ENCODE peak calls at places on chromosome 11, in four cellular contexts. A is Peyer's patch, V is ovary, H is K562. D is an unnamed sample. For H3K9me3, the result is how much of the 10 kb centered on the place peaks cover.

GRCh38 chr11:73344191-73344607 is 32.0 kb upstream of the RELT start:
- DNase-seq in V (no peak), A (no peak), H (no peak), D (no peak)

GRCh38 chr11:131108780-131109179 is 192.5 kb upstream of the SNX19 start:
- DNase-seq in A (no peak), V (no peak), H (no peak), D (no peak)

GRCh38 chr11:1863352-1864215 is 10.7 kb downstream of the LSP1 start:
- DNase-seq in A (no peak), V (peak), H (peak), D (peak)

GRCh38 chr11:13152736-13153541 is 124.7 kb upstream of the BMAL1 start:
- DNase-seq in H (no peak), A (no peak), V (no peak), D (no peak)

GRCh38 chr11:62124186-62125113 is 639 bp downstream of the INCENP start:
- DNase-seq in V (peak), A (no peak), H (peak), D (peak)

GRCh38 chr11:72519220-72519881 is 85.0 kb upstream of the CLPB start:
- DNase-seq in A (no peak), H (no peak), V (no peak), D (no peak)

GRCh38 chr11:72798361-72798760 is 4.5 kb upstream of the STARD10 start:
- DNase-seq in V (no peak), H (no peak), A (no peak), D (no peak)

GRCh38 chr11:126186708-126187481 is 24.6 kb downstream of the RPUSD4 start:
- DNase-seq in H (no peak), V (no peak), A (no peak), D (no peak)

GRCh38 chr11:57214494-57214893 is 22.6 kb downstream of the APLNR start:
- DNase-seq in A (no peak), V (no peak), H (no peak), D (no peak)

GRCh38 chr11:61880454-61880853 is 10.9 kb downstream of the FADS3 start:
- DNase-seq in H (no peak), V (no peak), A (peak), D (no peak)

GRCh38 chr11:9001736-9002135 is 2.1 kb downstream of the NRIP3 start:
- DNase-seq in A (no peak), H (no peak), V (no peak), D (no peak)

DNA sequence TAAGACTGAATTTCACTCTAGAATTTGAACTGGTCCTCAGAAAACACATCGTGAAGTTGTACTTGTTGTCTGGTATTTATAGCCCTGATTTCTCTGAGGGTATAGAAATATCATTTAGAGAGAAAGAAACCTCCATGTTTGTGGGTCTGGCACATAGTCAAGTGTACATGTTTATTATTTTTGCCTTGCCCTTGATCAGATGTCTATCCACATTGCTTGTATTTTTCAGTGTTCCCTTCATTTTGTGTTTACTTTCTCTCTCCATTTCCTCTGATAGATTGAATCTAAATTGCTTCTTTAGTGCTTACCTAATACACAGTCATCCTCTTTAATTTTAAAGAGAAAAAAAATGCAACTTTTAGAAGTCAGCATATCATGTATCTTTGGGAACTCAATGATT is 30.1 kb upstream of the TECTA start:
- DNase-seq in A (no peak), V (no peak), H (no peak), D (no peak)
- H3K9me3 ChIP-seq in A (under half), V (under half), H (under half), D (under half)

GRCh38 chr11:45414082-45414481 is 127.9 kb upstream of the SYT13 start:
- DNase-seq in H (no peak), V (no peak), A (no peak), D (no peak)
- H3K4me3 ChIP-seq in H (no peak), V (no peak), A (no peak), D (no peak)

DNA sequence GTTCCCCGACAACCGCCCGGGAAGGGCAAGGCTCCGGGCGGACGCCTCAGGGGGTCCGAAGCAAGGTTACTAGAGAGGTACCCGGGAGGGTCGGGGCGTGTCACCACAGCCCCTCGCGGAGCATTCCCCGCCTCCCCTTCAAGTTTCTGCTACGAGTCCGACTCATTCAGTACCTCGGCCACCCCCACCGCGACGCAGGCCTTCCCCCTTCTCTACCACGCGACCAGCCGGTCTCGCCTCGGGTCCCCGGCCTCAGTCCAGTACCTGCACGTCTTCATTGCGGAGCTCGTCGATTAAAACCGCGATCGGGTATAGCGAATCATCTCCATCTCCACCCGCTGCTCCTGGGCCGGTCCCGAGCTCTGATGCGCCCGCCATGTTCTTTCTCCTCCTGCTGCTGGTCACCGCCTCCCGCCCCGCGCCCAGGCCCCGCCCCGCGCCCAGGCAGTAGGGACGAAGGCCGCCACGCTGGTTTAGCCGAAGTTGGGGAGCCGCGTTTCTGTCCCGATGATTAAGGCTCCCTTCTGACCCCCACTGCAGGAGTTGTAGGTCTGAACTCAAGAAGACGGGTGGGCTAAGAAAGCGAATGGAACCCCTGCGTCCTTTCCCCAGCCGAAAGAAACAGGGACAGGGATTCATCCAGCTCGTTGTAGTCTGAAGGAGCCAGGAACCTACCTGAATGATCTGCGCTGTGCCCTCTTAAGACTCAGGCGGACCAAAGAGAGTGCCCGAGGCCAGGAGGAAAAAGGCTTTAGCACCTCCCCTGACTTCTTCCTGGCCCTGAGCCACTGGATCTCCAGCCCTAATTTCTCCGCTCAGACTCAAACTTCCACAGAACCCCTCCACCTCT is at the start of gene PPP2R1B:
- DNase-seq in H (peak), A (peak), V (peak), D (peak)
- TF ChIP-seq POLR2A in H (peak), A (peak), V (peak), D (peak)

DNA sequence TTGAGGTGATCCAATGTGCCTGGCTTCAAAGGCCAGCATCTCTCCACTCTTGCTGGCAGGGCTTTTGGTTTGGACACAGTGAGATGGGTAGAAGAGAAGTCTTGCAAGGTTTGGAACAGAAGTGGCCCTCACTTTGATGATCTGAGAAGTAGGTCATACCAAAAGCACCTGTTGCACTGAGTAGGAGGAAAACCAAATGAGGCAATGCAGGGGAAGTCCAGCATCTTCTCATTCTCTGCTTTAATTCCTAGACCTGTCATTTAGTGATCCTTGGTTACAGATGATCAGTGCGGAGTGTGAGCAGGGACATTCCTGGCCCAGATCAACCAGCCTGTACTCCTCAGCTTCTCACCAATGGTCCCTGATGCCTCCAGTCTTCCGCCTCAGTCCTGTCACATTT is 990.5 kb downstream of the OPCML start:
- DNase-seq in H (no peak), V (no peak), A (no peak), D (no peak)
- H3K9me3 ChIP-seq in H (under half), V (under half), A (under half), D (under half)

GRCh38 chr11:66638177-66639065 is at the start of gene RBM4:
- DNase-seq in V (peak), A (peak), H (peak), D (peak)

GRCh38 chr11:66641834-66642233 is 3.3 kb downstream of the RBM4 start:
- DNase-seq in V (no peak), H (no peak), A (no peak), D (no peak)

GRCh38 chr11:66636411-66636810 is 2.1 kb upstream of the RBM4 start:
- DNase-seq in A (no peak), H (no peak), V (no peak), D (no peak)

GRCh38 chr11:66639066-66639813 is 737 bp downstream of the RBM4 start:
- DNase-seq in A (peak), H (no peak), V (no peak), D (peak)

GRCh38 chr11:66637557-66638176 is 836 bp upstream of the RBM4 start:
- DNase-seq in H (no peak), V (no peak), A (no peak), D (no peak)
- H3K4me3 ChIP-seq in H (peak), V (peak), A (peak), D (peak)

GRCh38 chr11:32830796-32831195 is 1.1 kb downstream of the PRRG4 start:
- DNase-seq in A (no peak), H (no peak), V (no peak), D (no peak)

GRCh38 chr11:32830413-32830738 is 649 bp downstream of the PRRG4 start:
- DNase-seq in H (no peak), A (no peak), V (no peak), D (peak)

GRCh38 chr11:32831241-32831640 is 1.5 kb downstream of the PRRG4 start:
- DNase-seq in A (no peak), V (no peak), H (no peak), D (no peak)

GRCh38 chr11:32829157-32829679 is 509 bp upstream of the PRRG4 start:
- DNase-seq in H (no peak), A (no peak), V (no peak), D (no peak)

GRCh38 chr11:32829680-32830412 is at the start of gene PRRG4:
- DNase-seq in A (no peak), V (peak), H (no peak), D (peak)
- TF ChIP-seq POLR2A in A (peak), V (no peak), H (no peak), D (peak)

DNA sequence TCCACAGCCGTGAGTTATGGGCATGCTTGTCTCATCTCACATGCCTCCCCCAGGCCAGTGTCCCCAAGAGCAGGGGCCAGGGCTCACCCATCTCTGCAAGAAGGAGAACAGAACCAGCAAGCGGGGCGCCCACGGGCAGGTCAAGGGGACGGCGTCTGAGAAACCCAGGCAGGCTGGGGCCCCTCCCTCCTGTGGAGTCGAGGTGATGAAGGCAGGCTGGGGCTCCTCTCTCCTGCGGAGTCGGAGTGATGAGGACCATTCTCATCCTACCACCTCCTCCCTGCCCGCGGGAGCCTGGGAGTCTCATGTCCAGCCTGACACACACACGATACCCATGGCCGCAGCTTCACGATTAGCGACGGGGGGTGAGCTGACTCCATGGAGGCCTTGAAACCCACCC is 141.9 kb downstream of the CTTN start:
- DNase-seq in V (no peak), H (no peak), A (no peak), D (no peak)
- H3K9me3 ChIP-seq in V (under half), H (under half), A (under half), D (under half)

GRCh38 chr11:35391922-35392813 is 27.2 kb downstream of the SLC1A2 start:
- DNase-seq in A (peak), H (peak), V (peak), D (peak)
- H3K4me3 ChIP-seq in A (no peak), H (no peak), V (no peak), D (no peak)

DNA sequence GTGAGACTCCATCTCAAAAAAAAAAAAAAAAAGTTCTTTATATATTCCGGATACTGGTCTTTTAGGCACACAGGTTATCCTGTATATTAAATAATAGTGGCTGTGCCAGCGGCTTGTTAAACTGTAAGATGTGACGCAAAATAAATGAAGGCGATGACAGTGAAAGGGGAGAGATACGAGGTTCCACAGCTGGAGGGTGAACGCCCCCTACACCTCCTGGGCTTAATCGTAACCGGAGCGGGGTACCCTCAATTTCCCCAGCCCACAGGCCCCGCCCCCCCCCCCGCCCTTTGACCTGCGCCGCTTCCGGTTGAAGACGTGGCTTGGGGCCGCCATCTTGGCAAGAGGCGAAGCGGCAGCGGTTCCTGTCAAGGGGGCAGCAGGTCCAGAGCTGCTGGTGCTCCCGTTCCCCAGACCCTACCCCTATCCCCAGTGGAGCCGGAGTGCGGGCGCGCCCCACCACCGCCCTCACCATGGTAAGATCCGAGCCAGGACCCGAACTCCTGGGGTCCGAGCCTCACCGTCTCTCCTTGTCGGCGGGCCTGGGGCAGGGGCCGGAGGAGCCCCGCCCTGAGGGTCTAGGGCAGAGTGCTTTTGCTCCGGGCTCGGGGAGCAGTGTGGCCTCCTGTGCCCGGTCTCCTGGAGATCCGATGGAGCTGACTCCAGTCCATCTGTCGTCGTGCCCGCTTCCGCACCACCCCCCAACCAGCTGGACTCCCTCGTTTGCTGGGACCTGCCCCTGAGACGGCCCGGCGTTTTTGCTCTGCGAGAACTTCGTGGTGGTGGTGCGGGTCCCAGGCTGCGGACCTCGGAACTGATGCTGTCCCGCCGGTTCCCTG is at the start of gene ARCN1:
- DNase-seq in V (peak), A (peak), H (peak), D (peak)
- TF ChIP-seq POLR2A in V (peak), A (peak), H (peak), D (peak)

DNA sequence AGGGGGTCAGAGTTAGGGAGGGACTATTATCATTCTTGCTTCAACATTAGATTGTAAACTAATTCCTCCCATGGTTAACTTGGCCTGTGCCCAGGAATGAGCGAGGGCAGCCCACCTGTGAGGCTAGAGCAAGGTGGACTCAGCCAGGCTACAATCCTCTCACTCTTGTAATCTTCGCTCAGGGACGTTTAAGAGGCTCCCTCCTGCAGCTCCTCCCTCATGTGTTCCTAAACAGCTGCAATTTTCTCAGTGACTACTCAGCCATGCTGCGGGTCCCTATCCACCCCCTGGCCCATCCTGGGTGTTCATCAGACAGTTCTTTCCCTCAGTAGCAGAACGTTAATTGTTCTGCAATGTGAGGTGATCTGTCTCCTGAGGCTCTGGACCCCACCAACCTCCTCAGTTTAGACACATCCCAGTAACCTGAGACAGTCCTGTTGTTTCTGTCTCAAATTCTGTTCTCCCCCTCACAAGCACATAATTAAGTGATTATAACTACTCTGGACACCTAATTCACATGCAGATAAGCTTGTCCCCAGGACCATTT is 337.1 kb upstream of the B3GAT1 start:
- DNase-seq in H (no peak), A (no peak), V (no peak), D (no peak)
- H3K9me3 ChIP-seq in H (under half), A (under half), V (under half), D (under half)

D was measured in transverse colon.